ENCODE peak calls at places on chromosomes 7 and 10, in six cellular contexts. V, R, N, H, P and E are unnamed samples.
A peak's percentile ranks its signal among the peaks of the same experiment; 100 is the strongest.

GRCh38 chr10:119494224-119495060 is 48.1 kb downstream of the RGS10 start:
- DNase-seq in R (no peak), N (peak; percentile 65), V (no peak), P (no peak), H (no peak), E (no peak)

GRCh38 chr10:73079779-73080178 is 16.9 kb downstream of the P4HA1 start:
- DNase-seq in P (no peak), V (no peak), R (no peak), H (no peak), N (no peak), E (no peak)

GRCh38 chr7:133478591-133479135 is 225.8 kb downstream of the EXOC4 start:
- DNase-seq in R (no peak), H (peak; percentile 82), P (no peak), V (no peak), N (no peak), E (no peak)

GRCh38 chr10:43263551-43264323 is 3.1 kb downstream of the RASGEF1A start:
- DNase-seq in R (no peak), P (no peak), H (no peak), N (no peak), V (no peak), E (no peak)

GRCh38 chr7:149005427-149006344 is 22.6 kb downstream of the PDIA4 start:
- DNase-seq in P (peak; percentile 72), N (peak; percentile 64), V (peak; percentile 83), H (peak; percentile 51), R (no peak), E (peak; percentile 73)

GRCh38 chr10:119466655-119467054 is 75.9 kb downstream of the RGS10 start:
- DNase-seq in V (no peak), P (peak; percentile 65), N (peak; percentile 9), R (peak; percentile 34), H (no peak), E (no peak)

GRCh38 chr7:120733143-120733542 is 124.8 kb downstream of the TSPAN12 start:
- DNase-seq in P (peak; percentile 74), H (no peak), V (no peak), N (peak; percentile 8), R (no peak), E (no peak)

GRCh38 chr10:83357627-83358026 is 781.7 kb upstream of the GHITM start:
- DNase-seq in V (no peak), N (no peak), P (no peak), H (no peak), R (no peak), E (no peak)

GRCh38 chr10:102120987-102121738 is 995 bp upstream of the LDB1 start:
- DNase-seq in R (no peak), P (peak; percentile 57), N (peak; percentile 91), V (no peak), H (no peak), E (no peak)

GRCh38 chr10:44935201-44935960 is 24.2 kb upstream of the RASSF4 start:
- DNase-seq in V (no peak), N (peak; percentile 94), R (no peak), H (no peak), P (peak; percentile 74), E (no peak)

GRCh38 chr10:89414879-89415821 is 782 bp downstream of the IFIT5 start:
- DNase-seq in P (peak; percentile 34), R (no peak), H (no peak), N (peak; percentile 73), V (peak; percentile 56), E (peak; percentile 45)

GRCh38 chr10:91043173-91043910 is 122.5 kb upstream of the ANKRD1 start:
- DNase-seq in N (peak; percentile 40), R (no peak), V (peak; percentile 30), P (peak; percentile 8), H (no peak), E (peak; percentile 21)

GRCh38 chr7:8627322-8627721 is 193.9 kb downstream of the NXPH1 start:
- DNase-seq in V (no peak), N (no peak), H (peak; percentile 76), R (no peak), P (no peak), E (no peak)

GRCh38 chr7:142539901-142540300 is 209.4 kb upstream of the PRSS1 start:
- DNase-seq in V (no peak), N (peak; percentile 83), H (no peak), P (peak; percentile 63), R (peak; percentile 50), E (no peak)

GRCh38 chr10:71243756-71244637 is 31.6 kb downstream of the UNC5B start:
- DNase-seq in H (no peak), P (no peak), R (peak; percentile 40), N (peak; percentile 72), V (peak; percentile 44), E (peak; percentile 93)

GRCh38 chr7:101077303-101078086 is 7.8 kb upstream of the TRIM56 start:
- DNase-seq in H (peak; percentile 73), P (peak; percentile 92), N (peak; percentile 75), R (no peak), V (peak; percentile 84), E (peak; percentile 87)

GRCh38 chr10:128481152-128481551 is 354.9 kb upstream of the MKI67 start:
- DNase-seq in V (no peak), N (no peak), R (no peak), P (no peak), H (peak; percentile 89), E (no peak)

GRCh38 chr7:44639701-44640321 is 33.4 kb downstream of the OGDH start:
- DNase-seq in P (peak; percentile 95), N (peak; percentile 83), V (no peak), H (no peak), R (no peak), E (peak; percentile 38)

GRCh38 chr10:118307237-118307636 is 34.9 kb downstream of the FAM204A start:
- DNase-seq in N (no peak), R (no peak), V (no peak), P (no peak), H (no peak), E (no peak)

GRCh38 chr7:114021135-114021534 is 102.3 kb upstream of the PPP1R3A start:
- DNase-seq in R (no peak), N (peak; percentile 3), P (no peak), V (no peak), H (peak; percentile 13), E (peak; percentile 80)

GRCh38 chr10:88565072-88565471 is 18.0 kb downstream of the RNLS start:
- DNase-seq in N (peak; percentile 52), P (no peak), R (no peak), H (no peak), V (peak; percentile 58), E (peak; percentile 20)

GRCh38 chr10:130964771-130965170 is 346.8 kb downstream of the TCERG1L start:
- DNase-seq in N (no peak), H (no peak), P (no peak), V (no peak), R (no peak), E (no peak)

GRCh38 chr7:142319970-142320369 is 62.1 kb upstream of the PRSS58 start:
- DNase-seq in R (no peak), H (no peak), P (no peak), N (no peak), V (peak; percentile 38), E (no peak)

GRCh38 chr7:139457153-139457946 is 26.1 kb downstream of the KLRG2 start:
- DNase-seq in H (no peak), V (no peak), R (no peak), P (peak; percentile 73), N (peak; percentile 39), E (no peak)

GRCh38 chr7:53350241-53350640 is 314.8 kb downstream of the POM121L12 start:
- DNase-seq in R (no peak), H (peak; percentile 1), V (peak; percentile 57), N (no peak), P (no peak), E (no peak)

GRCh38 chr10:88693392-88694020 is 12.5 kb upstream of the LIPK start:
- DNase-seq in N (no peak), H (no peak), V (no peak), R (no peak), P (no peak), E (peak; percentile 5)

GRCh38 chr7:127809285-127809702 is 157.3 kb downstream of the SND1 start:
- DNase-seq in R (peak; percentile 69), V (peak; percentile 20), N (peak; percentile 74), H (no peak), P (peak; percentile 28), E (no peak)

GRCh38 chr7:18694911-18695310 is 199.4 kb downstream of the HDAC9 start:
- DNase-seq in P (no peak), R (no peak), V (no peak), H (no peak), N (no peak), E (no peak)

GRCh38 chr7:42099837-42100508 is 137.0 kb downstream of the GLI3 start:
- DNase-seq in P (no peak), R (peak; percentile 85), H (no peak), N (no peak), V (peak; percentile 71), E (no peak)

GRCh38 chr7:22444181-22444966 is 55.6 kb downstream of the STEAP1B start:
- DNase-seq in P (peak; percentile 89), V (no peak), H (no peak), R (peak; percentile 37), N (no peak), E (peak; percentile 32)

GRCh38 chr10:19200211-19200610 is 151.6 kb downstream of the MALRD1 start:
- DNase-seq in H (no peak), N (no peak), V (no peak), R (no peak), P (no peak), E (peak; percentile 50)

GRCh38 chr10:91796332-91797076 is 1.7 kb upstream of the TNKS2 start:
- DNase-seq in R (no peak), V (peak; percentile 45), N (no peak), H (no peak), P (no peak), E (peak; percentile 72)

GRCh38 chr10:130230036-130230435 is 93.8 kb downstream of the GLRX3 start:
- DNase-seq in V (no peak), N (no peak), P (no peak), H (no peak), R (no peak), E (no peak)

GRCh38 chr7:141675431-141676210 is 26.3 kb downstream of the DENND11 start:
- DNase-seq in R (no peak), P (no peak), H (no peak), N (no peak), V (peak; percentile 29), E (no peak)

GRCh38 chr7:103574536-103574935 is 128.5 kb upstream of the SLC26A5 start:
- DNase-seq in N (peak; percentile 7), H (no peak), V (no peak), P (no peak), R (no peak), E (no peak)

GRCh38 chr7:138116156-138116555 is 39.9 kb downstream of the AKR1D1 start:
- DNase-seq in R (no peak), V (no peak), H (no peak), N (peak; percentile 22), P (peak; percentile 65), E (no peak)

GRCh38 chr10:119209736-119210355 is 2.5 kb downstream of the GRK5 start:
- DNase-seq in H (no peak), N (peak; percentile 53), V (no peak), P (no peak), R (no peak), E (no peak)

GRCh38 chr10:84783386-84783785 is 455.0 kb downstream of the CCSER2 start:
- DNase-seq in V (peak; percentile 50), P (no peak), R (no peak), H (no peak), N (no peak), E (peak; percentile 8)

GRCh38 chr7:35738889-35739288 is 44.0 kb upstream of the HERPUD2 start:
- DNase-seq in P (no peak), N (no peak), R (no peak), V (no peak), H (no peak), E (no peak)

GRCh38 chr10:101495324-101495925 is 92.6 kb downstream of the POLL start:
- DNase-seq in P (no peak), R (no peak), H (no peak), V (peak; percentile 30), N (peak; percentile 25), E (peak; percentile 19)